ENCODE peak calls at places on chromosomes 4 and X, in five cellular contexts. M, J, D, F and X are unnamed samples.

GRCh38 chrX:140022482-140022881 is 57.2 kb upstream of the CXorf66 start:
- DNase-seq in M (no peak), J (no peak), D (no peak), F (no peak), X (no peak)

GRCh38 chr4:53189011-53189410 is 176.8 kb downstream of the SCFD2 start:
- DNase-seq in M (no peak), J (no peak), D (no peak), F (no peak), X (no peak)

GRCh38 chrX:119721487-119721886 is 28.5 kb upstream of the SEPTIN6 start:
- DNase-seq in M (no peak), J (no peak), D (no peak), F (no peak), X (no peak)

GRCh38 chr4:46993075-46994006 is at the start of gene GABRA4:
- DNase-seq in M (no peak), J (no peak), D (no peak), F (no peak), X (no peak)

GRCh38 chr4:31682796-31683195 is 962.6 kb downstream of the PCDH7 start:
- DNase-seq in M (no peak), J (no peak), D (no peak), F (no peak), X (no peak)

GRCh38 chr4:39576268-39576667 is 49.0 kb upstream of the UGDH start:
- DNase-seq in M (no peak), J (no peak), D (no peak), F (no peak), X (no peak)

GRCh38 chr4:8477676-8478075 is 37.1 kb downstream of the TRMT44 start:
- DNase-seq in M (no peak), J (no peak), D (no peak), F (no peak), X (no peak)

GRCh38 chr4:26372525-26373172 is 51.8 kb downstream of the RBPJ start:
- DNase-seq in M (no peak), J (no peak), D (no peak), F (peak), X (no peak)

GRCh38 chr4:186294160-186294559 is 28.2 kb downstream of the F11 start:
- DNase-seq in M (no peak), J (no peak), D (no peak), F (no peak), X (no peak)

GRCh38 chrX:136687457-136687856 is 39.5 kb downstream of the CD40LG start:
- DNase-seq in M (no peak), J (no peak), D (no peak), F (no peak), X (no peak)

DNA sequence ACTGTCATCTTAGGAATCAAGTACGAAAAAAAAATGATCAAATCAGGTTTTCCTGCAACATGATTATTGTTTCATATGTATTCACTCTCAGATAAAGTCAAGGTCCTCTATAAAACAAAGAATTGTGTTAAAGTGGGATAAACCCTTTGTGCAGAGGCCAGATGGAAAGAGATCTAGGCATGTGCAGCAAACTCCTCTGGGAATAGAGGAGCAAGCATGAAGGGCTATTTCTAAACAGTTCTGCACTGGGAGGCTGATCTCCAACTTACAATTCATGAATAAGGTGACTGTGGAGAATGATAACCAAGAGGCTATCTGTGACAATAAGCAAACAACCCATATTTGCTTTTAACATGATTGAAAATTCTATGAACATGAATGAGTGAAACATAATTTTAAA is 2.4 kb upstream of the WDFY3 start:
- DNase-seq in M (no peak), J (no peak), D (no peak), F (no peak), X (no peak)
- TF ChIP-seq POLR2A in M (no peak), J (no peak), D (no peak), F (no peak), X (no peak)

DNA sequence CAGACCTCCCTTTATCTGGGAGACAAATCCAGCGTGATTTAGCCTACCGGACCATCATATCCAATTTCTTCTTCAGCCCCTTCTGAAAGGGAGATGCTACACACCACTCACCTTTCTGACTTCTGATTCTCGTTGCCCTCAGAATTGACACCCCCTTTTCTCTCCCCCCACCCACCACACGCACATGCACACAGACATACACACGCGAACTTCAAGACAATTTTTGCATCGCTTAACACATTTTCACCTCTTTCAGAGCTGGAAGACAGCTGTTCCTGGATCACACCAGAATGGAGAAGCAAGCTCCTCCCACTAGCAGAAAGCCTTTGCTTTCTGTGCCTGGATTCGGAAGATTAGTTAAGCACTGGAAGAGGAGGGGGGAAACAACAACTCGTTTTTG is 1.0 kb upstream of the SNCA start:
- DNase-seq in M (no peak), J (no peak), D (no peak), F (no peak), X (no peak)
- H3K4me3 ChIP-seq in M (peak), J (no peak), D (peak), F (no peak), X (peak)

GRCh38 chr4:177441061-177441802 is 1.0 kb downstream of the AGA start:
- DNase-seq in M (no peak), J (no peak), D (no peak), F (no peak), X (peak)
- TF ChIP-seq CTCF in M (no peak), J (peak), D (peak), F (no peak), X (no peak)

GRCh38 chrX:18674788-18675735 is 3.2 kb upstream of the RS1 start:
- DNase-seq in M (peak), J (peak), D (peak), F (peak), X (peak)
- TF ChIP-seq POLR2A in M (no peak), J (peak), D (no peak), F (peak), X (peak)

DNA sequence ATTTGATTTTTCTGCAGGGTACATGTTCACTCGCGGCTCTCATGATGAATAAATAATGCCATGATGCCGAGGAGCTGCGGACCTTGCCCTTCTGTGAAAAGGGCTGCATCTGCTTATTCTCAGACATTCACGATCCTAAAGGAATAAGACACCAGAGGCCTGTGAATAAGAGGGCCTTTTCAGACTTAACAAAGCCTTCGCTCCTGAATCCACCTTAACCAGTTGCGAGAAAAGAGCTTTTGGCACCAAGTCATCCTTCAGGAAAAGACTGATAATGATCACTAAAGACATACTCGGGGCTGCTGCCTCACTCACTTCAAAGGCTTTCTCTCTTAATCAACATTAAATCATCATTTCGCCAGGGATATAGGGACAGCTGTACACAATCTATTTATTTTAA is 147.5 kb downstream of the FBXO8 start:
- DNase-seq in M (no peak), J (no peak), D (no peak), F (no peak), X (no peak)
- H3K4me3 ChIP-seq in M (no peak), J (no peak), D (peak), F (no peak), X (no peak)

DNA sequence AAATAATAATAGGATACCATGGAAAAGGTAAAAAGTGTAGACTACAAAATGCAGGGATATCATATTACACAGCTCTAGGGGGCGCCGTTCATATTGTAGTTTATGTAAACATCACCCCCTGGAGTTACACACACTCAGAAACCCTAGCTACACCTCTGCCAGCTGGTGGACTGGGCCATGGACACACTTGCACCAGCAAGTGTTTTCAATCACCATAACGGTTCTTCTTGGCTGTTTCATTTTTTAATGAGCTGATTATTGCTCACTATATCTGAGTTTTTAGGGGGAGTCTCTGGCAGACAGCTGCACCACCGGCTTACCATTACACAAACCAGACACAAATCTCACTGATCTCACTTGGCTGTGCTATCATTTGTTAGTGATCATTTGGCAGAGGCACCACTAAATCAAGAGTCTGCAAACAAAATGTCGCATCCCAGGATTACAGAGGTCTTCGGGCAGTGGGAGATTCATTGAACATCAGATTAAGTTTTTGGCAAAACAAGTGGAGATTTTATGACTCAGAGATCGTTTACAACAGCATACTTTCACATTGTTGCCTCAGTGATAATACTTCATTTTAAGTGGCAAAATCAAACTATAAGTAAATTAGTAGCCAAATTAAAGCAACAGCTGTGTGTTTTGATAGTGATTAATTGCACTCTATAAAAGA is 185.7 kb downstream of the UNC5C start:
- DNase-seq in M (peak), J (no peak), D (no peak), F (no peak), X (no peak)
- TF ChIP-seq CTCF in M (peak), J (no peak), D (no peak), F (no peak), X (no peak)